ENCODE peak calls at places on chromosomes 7 and 10, in five cellular contexts. E is mucosa of descending colon, G is heart right ventricle, V is lower lobe of right lung, W is body of pancreas. Z is an unnamed sample.

GRCh38 chr10:97765201-97765600 is 6.6 kb downstream of the SFRP5 start:
- DNase-seq in E (peak; percentile 42), G (no peak), V (no peak), W (no peak), Z (no peak)

GRCh38 chr7:11923376-11923922 is 91.5 kb upstream of the THSD7A start:
- DNase-seq in E (no peak), G (no peak), V (no peak), W (no peak), Z (no peak)

GRCh38 chr7:46515844-46516590 is 594.9 kb upstream of the IGFBP3 start:
- DNase-seq in E (no peak), G (no peak), V (no peak), W (no peak), Z (no peak)

GRCh38 chr7:112036071-112036470 is 170.1 kb downstream of the DOCK4 start:
- DNase-seq in E (no peak), G (no peak), V (no peak), W (no peak), Z (no peak)

GRCh38 chr7:70833726-70834125 is 298.2 kb upstream of the GALNT17 start:
- DNase-seq in E (no peak), G (no peak), V (no peak), W (no peak), Z (no peak)

GRCh38 chr10:11547111-11547625 is 64.3 kb downstream of the USP6NL start:
- DNase-seq in E (no peak), G (no peak), V (no peak), W (no peak), Z (no peak)

GRCh38 chr10:97764519-97764931 is 7.3 kb downstream of the SFRP5 start:
- DNase-seq in E (no peak), G (no peak), V (peak; percentile 24), W (no peak), Z (no peak)

GRCh38 chr10:110411047-110411410 is 86.7 kb upstream of the DUSP5 start:
- DNase-seq in E (no peak), G (peak; percentile 42), V (no peak), W (peak; percentile 34), Z (no peak)

GRCh38 chr10:26780793-26781601 is 79.8 kb downstream of the ABI1 start:
- DNase-seq in E (no peak), G (no peak), V (no peak), W (no peak), Z (no peak)

GRCh38 chr7:112449353-112449752 is 907 bp upstream of the IFRD1 start:
- DNase-seq in E (no peak), G (no peak), V (no peak), W (peak; percentile 79), Z (no peak)

GRCh38 chr7:681551-682307 is 44.8 kb upstream of the DNAAF5 start:
- DNase-seq in E (peak; percentile 3), G (no peak), V (no peak), W (no peak), Z (no peak)

GRCh38 chr7:682810-683209 is 43.7 kb upstream of the DNAAF5 start:
- DNase-seq in E (peak; percentile 9), G (no peak), V (no peak), W (no peak), Z (no peak)

GRCh38 chr7:685540-685939 is 41.0 kb upstream of the DNAAF5 start:
- DNase-seq in E (no peak), G (no peak), V (no peak), W (no peak), Z (no peak)

GRCh38 chr7:683526-684205 is 42.8 kb upstream of the DNAAF5 start:
- DNase-seq in E (peak; percentile 12), G (no peak), V (no peak), W (peak; percentile 5), Z (no peak)

DNA sequence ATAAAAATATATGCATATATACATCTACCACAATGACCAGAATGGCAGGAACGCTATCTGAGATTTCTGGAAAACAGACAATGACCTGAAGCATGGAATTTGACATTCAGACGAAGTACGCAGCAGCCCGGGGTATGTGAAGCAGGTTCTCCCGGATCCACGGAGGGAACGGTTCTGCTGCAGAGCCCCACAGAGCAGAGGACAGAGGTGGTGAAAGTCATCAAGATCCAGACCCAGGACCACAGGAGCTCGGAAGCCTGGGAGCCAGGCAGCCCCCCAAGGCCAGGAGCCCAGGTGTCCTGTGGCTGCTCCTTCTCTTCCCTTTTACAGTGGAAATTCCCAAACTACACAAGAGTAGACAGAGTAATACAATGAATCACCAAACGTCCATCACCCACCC is 42.1 kb upstream of the DNAAF5 start:
- DNase-seq in E (peak; percentile 3), G (no peak), V (no peak), W (no peak), Z (no peak)
- H3K9me3 ChIP-seq in E (peaks cover 23% of the 10 kb centered on the region), G (peaks cover 36% of the 10 kb centered on the region), V (peaks cover 33% of the 10 kb centered on the region), W (no peaks in the 10 kb centered on the region), Z (peaks cover 3% of the 10 kb centered on the region)

GRCh38 chr10:125538947-125539649 is 143.9 kb downstream of the TEX36 start:
- DNase-seq in E (peak; percentile 75), G (peak; percentile 49), V (no peak), W (peak; percentile 90), Z (no peak)
- TF ChIP-seq CTCF in E (no peak), G (no peak), V (no peak), W (peak; percentile 9), Z (no peak)

GRCh38 chr10:129589546-129589945 is 122.5 kb downstream of the MGMT start:
- DNase-seq in E (no peak), G (no peak), V (no peak), W (no peak), Z (no peak)
- H3K9me3 ChIP-seq in E (peaks cover 29% of the 10 kb centered on the region), G (peaks cover 31% of the 10 kb centered on the region), V (peaks cover 34% of the 10 kb centered on the region), W (no peaks in the 10 kb centered on the region), Z (no peaks in the 10 kb centered on the region)

DNA sequence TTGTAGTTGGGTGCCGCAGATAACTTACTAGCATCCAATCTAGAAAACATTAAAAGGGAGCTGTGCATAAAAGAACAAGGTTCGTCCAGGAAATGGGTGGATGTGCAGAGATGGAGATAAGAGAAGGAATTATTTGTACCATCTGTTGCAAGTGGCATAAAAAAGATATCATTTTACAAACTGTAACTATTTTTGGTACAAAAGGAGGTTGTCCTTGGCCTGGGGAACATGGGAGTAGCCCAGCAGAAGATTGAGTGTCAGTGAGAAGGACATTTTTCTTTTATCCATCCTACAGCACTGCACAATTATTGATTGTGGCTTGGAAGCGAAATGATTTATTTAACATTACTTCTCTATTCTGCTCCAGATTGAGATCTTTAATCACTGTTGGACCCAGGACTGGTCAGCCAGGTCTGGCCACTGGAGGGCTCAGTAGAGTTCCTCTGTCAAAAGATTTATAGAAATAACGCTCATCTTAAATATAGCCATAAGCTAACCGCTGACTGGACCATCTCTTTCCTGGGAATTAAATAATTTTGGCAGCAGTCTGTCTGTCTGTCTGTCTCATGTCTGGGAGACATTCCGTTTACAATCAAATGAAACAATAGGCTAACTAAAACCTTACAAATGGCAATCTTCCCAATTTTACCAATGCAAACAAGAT is 254.1 kb downstream of the KIAA1217 start:
- DNase-seq in E (no peak), G (no peak), V (no peak), W (no peak), Z (no peak)
- TF ChIP-seq CTCF in E (no peak), G (no peak), V (no peak), W (no peak), Z (peak; percentile 4)

GRCh38 chr7:157459966-157460365 is 123.2 kb downstream of the DNAJB6 start:
- DNase-seq in E (no peak), G (no peak), V (no peak), W (no peak), Z (no peak)

GRCh38 chr7:157462840-157463239 is 126.0 kb downstream of the DNAJB6 start:
- DNase-seq in E (no peak), G (no peak), V (peak; percentile 19), W (no peak), Z (no peak)

GRCh38 chr7:157461805-157462771 is 125.3 kb downstream of the DNAJB6 start:
- DNase-seq in E (no peak), G (no peak), V (no peak), W (no peak), Z (no peak)

GRCh38 chr7:157458254-157458633 is 121.4 kb downstream of the DNAJB6 start:
- DNase-seq in E (no peak), G (no peak), V (no peak), W (no peak), Z (no peak)

GRCh38 chr7:157460721-157461120 is 123.9 kb downstream of the DNAJB6 start:
- DNase-seq in E (no peak), G (no peak), V (peak; percentile 8), W (no peak), Z (no peak)
- H3K9me3 ChIP-seq in E (no peaks in the 10 kb centered on the region), G (no peaks in the 10 kb centered on the region), V (no peaks in the 10 kb centered on the region), W (no peaks in the 10 kb centered on the region), Z (no peaks in the 10 kb centered on the region)

DNA sequence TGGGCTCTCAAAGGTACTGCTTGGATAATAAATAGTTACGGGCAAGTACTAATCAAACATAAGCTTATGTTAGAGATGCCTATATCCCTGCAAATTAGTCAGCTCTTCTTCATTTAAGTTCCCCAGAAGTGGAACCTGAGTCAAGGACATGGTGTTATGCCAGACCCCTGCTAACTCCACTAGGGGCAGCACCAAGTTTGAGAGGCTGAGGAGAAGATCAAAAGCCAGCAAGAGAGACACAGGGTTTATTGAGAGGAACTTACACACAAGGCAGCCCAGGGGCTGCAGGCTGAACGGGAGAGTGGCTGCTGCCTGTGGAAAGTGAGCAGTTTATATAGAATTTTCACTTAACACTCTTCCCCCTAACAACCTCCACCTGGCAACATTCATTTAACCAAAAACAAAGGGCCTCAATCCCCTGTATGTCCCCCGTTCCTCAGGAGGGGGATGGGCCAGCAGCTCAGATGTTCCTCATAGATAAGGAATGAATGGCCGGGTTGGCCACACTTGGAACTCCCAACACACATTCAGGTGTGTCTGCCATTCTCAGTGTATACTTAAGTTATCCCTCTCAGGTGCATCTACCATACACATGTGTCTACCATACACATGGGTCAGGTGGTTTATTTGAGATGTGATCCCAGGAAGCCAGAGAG is 62.6 kb upstream of the GHITM start:
- DNase-seq in E (no peak), G (no peak), V (no peak), W (no peak), Z (peak; percentile 8)
- TF ChIP-seq CTCF in E (no peak), G (no peak), V (no peak), W (no peak), Z (peak; percentile 58)